ENCODE peak calls at places on chromosome 1, in nine cellular contexts. One of them, this sample, is unnamed.

GRCh38 chr1:216766633-216767325 is 43.5 kb upstream of the ESRRG start:
- DNase-seq in T-cell: no peak
- DNase-seq in memory B cell: no peak
- DNase-seq in activated naive CD4-positive, alpha-beta T cell: no peak
- DNase-seq in NCI-H1694: no peak
- DNase-seq in RWPE1: no peak
- DNase-seq in islet precursor cell: no peak
- DNase-seq in stimulated activated CD4-positive, alpha-beta T cell treated with anti-CD3 and anti-CD28 coated beads, Interleukin-4, amount 100 ng/mL, for 48 hours: no peak
- DNase-seq in activated CD4-positive, alpha-beta T cell treated with anti-CD3 and anti-CD28 coated beads for 24 hours: no peak
- DNase-seq in this sample: no peak

GRCh38 chr1:234699795-234700665 is 90.1 kb upstream of the IRF2BP2 start:
- DNase-seq in RWPE1: peak
- DNase-seq in activated naive CD4-positive, alpha-beta T cell: no peak
- DNase-seq in NCI-H1694: peak
- DNase-seq in activated CD4-positive, alpha-beta T cell treated with anti-CD3 and anti-CD28 coated beads for 24 hours: no peak
- DNase-seq in stimulated activated CD4-positive, alpha-beta T cell treated with anti-CD3 and anti-CD28 coated beads, Interleukin-4, amount 100 ng/mL, for 48 hours: no peak
- DNase-seq in memory B cell: no peak
- DNase-seq in T-cell: no peak
- DNase-seq in islet precursor cell: peak
- DNase-seq in this sample: no peak

GRCh38 chr1:177928194-177928593 is 41.7 kb downstream of the SEC16B start:
- DNase-seq in stimulated activated CD4-positive, alpha-beta T cell treated with anti-CD3 and anti-CD28 coated beads, Interleukin-4, amount 100 ng/mL, for 48 hours: no peak
- DNase-seq in RWPE1: no peak
- DNase-seq in activated CD4-positive, alpha-beta T cell treated with anti-CD3 and anti-CD28 coated beads for 24 hours: no peak
- DNase-seq in T-cell: no peak
- DNase-seq in memory B cell: no peak
- DNase-seq in NCI-H1694: no peak
- DNase-seq in activated naive CD4-positive, alpha-beta T cell: no peak
- DNase-seq in islet precursor cell: no peak
- DNase-seq in this sample: no peak

GRCh38 chr1:17746920-17747319 is 8.2 kb upstream of the ACTL8 start:
- DNase-seq in memory B cell: no peak
- DNase-seq in RWPE1: no peak
- DNase-seq in activated naive CD4-positive, alpha-beta T cell: no peak
- DNase-seq in islet precursor cell: no peak
- DNase-seq in activated CD4-positive, alpha-beta T cell treated with anti-CD3 and anti-CD28 coated beads for 24 hours: no peak
- DNase-seq in stimulated activated CD4-positive, alpha-beta T cell treated with anti-CD3 and anti-CD28 coated beads, Interleukin-4, amount 100 ng/mL, for 48 hours: no peak
- DNase-seq in NCI-H1694: no peak
- DNase-seq in T-cell: no peak
- DNase-seq in this sample: no peak

GRCh38 chr1:202214089-202214843 is 20.7 kb downstream of the LGR6 start:
- DNase-seq in stimulated activated CD4-positive, alpha-beta T cell treated with anti-CD3 and anti-CD28 coated beads, Interleukin-4, amount 100 ng/mL, for 48 hours: no peak
- DNase-seq in islet precursor cell: no peak
- DNase-seq in memory B cell: no peak
- DNase-seq in NCI-H1694: no peak
- DNase-seq in T-cell: no peak
- DNase-seq in activated naive CD4-positive, alpha-beta T cell: no peak
- DNase-seq in activated CD4-positive, alpha-beta T cell treated with anti-CD3 and anti-CD28 coated beads for 24 hours: no peak
- DNase-seq in RWPE1: no peak
- DNase-seq in this sample: no peak

GRCh38 chr1:239814306-239814881 is 277.3 kb upstream of the FMN2 start:
- DNase-seq in T-cell: no peak
- DNase-seq in NCI-H1694: no peak
- DNase-seq in stimulated activated CD4-positive, alpha-beta T cell treated with anti-CD3 and anti-CD28 coated beads, Interleukin-4, amount 100 ng/mL, for 48 hours: peak
- DNase-seq in activated CD4-positive, alpha-beta T cell treated with anti-CD3 and anti-CD28 coated beads for 24 hours: no peak
- DNase-seq in memory B cell: no peak
- DNase-seq in activated naive CD4-positive, alpha-beta T cell: no peak
- DNase-seq in islet precursor cell: peak
- DNase-seq in RWPE1: peak
- DNase-seq in this sample: no peak

GRCh38 chr1:210635108-210635507 is 306.4 kb downstream of the HHAT start:
- DNase-seq in NCI-H1694: no peak
- DNase-seq in RWPE1: no peak
- DNase-seq in islet precursor cell: no peak
- DNase-seq in activated naive CD4-positive, alpha-beta T cell: no peak
- DNase-seq in T-cell: no peak
- DNase-seq in memory B cell: no peak
- DNase-seq in stimulated activated CD4-positive, alpha-beta T cell treated with anti-CD3 and anti-CD28 coated beads, Interleukin-4, amount 100 ng/mL, for 48 hours: no peak
- DNase-seq in activated CD4-positive, alpha-beta T cell treated with anti-CD3 and anti-CD28 coated beads for 24 hours: no peak
- DNase-seq in this sample: no peak

GRCh38 chr1:99638853-99639252 is 7.1 kb upstream of the PALMD start:
- DNase-seq in islet precursor cell: no peak
- DNase-seq in memory B cell: no peak
- DNase-seq in T-cell: no peak
- DNase-seq in RWPE1: no peak
- DNase-seq in NCI-H1694: no peak
- DNase-seq in activated CD4-positive, alpha-beta T cell treated with anti-CD3 and anti-CD28 coated beads for 24 hours: no peak
- DNase-seq in activated naive CD4-positive, alpha-beta T cell: no peak
- DNase-seq in stimulated activated CD4-positive, alpha-beta T cell treated with anti-CD3 and anti-CD28 coated beads, Interleukin-4, amount 100 ng/mL, for 48 hours: no peak
- DNase-seq in this sample: no peak

GRCh38 chr1:233328661-233329498 is 1.4 kb downstream of the MAP3K21 start:
- DNase-seq in activated CD4-positive, alpha-beta T cell treated with anti-CD3 and anti-CD28 coated beads for 24 hours: peak
- DNase-seq in T-cell: peak
- DNase-seq in islet precursor cell: peak
- DNase-seq in stimulated activated CD4-positive, alpha-beta T cell treated with anti-CD3 and anti-CD28 coated beads, Interleukin-4, amount 100 ng/mL, for 48 hours: peak
- DNase-seq in NCI-H1694: no peak
- DNase-seq in memory B cell: peak
- DNase-seq in activated naive CD4-positive, alpha-beta T cell: no peak
- DNase-seq in RWPE1: peak
- DNase-seq in this sample: no peak

GRCh38 chr1:116345830-116346229 is 27.2 kb upstream of the ATP1A1 start:
- DNase-seq in NCI-H1694: peak
- DNase-seq in activated CD4-positive, alpha-beta T cell treated with anti-CD3 and anti-CD28 coated beads for 24 hours: no peak
- DNase-seq in stimulated activated CD4-positive, alpha-beta T cell treated with anti-CD3 and anti-CD28 coated beads, Interleukin-4, amount 100 ng/mL, for 48 hours: no peak
- DNase-seq in memory B cell: no peak
- DNase-seq in RWPE1: no peak
- DNase-seq in activated naive CD4-positive, alpha-beta T cell: no peak
- DNase-seq in T-cell: peak
- DNase-seq in islet precursor cell: no peak
- DNase-seq in this sample: no peak

GRCh38 chr1:180083164-180083563 is 71.5 kb upstream of the QSOX1 start:
- DNase-seq in activated naive CD4-positive, alpha-beta T cell: no peak
- DNase-seq in NCI-H1694: no peak
- DNase-seq in stimulated activated CD4-positive, alpha-beta T cell treated with anti-CD3 and anti-CD28 coated beads, Interleukin-4, amount 100 ng/mL, for 48 hours: no peak
- DNase-seq in RWPE1: no peak
- DNase-seq in activated CD4-positive, alpha-beta T cell treated with anti-CD3 and anti-CD28 coated beads for 24 hours: no peak
- DNase-seq in memory B cell: no peak
- DNase-seq in T-cell: no peak
- DNase-seq in islet precursor cell: no peak
- DNase-seq in this sample: no peak

GRCh38 chr1:91613594-91613993 is 112.9 kb downstream of the CDC7 start:
- DNase-seq in stimulated activated CD4-positive, alpha-beta T cell treated with anti-CD3 and anti-CD28 coated beads, Interleukin-4, amount 100 ng/mL, for 48 hours: no peak
- DNase-seq in activated naive CD4-positive, alpha-beta T cell: no peak
- DNase-seq in activated CD4-positive, alpha-beta T cell treated with anti-CD3 and anti-CD28 coated beads for 24 hours: no peak
- DNase-seq in NCI-H1694: no peak
- DNase-seq in islet precursor cell: no peak
- DNase-seq in RWPE1: peak
- DNase-seq in memory B cell: no peak
- DNase-seq in T-cell: no peak
- DNase-seq in this sample: no peak

GRCh38 chr1:221394011-221394544 is 347.8 kb downstream of the DUSP10 start:
- DNase-seq in activated CD4-positive, alpha-beta T cell treated with anti-CD3 and anti-CD28 coated beads for 24 hours: no peak
- DNase-seq in RWPE1: peak
- DNase-seq in stimulated activated CD4-positive, alpha-beta T cell treated with anti-CD3 and anti-CD28 coated beads, Interleukin-4, amount 100 ng/mL, for 48 hours: no peak
- DNase-seq in activated naive CD4-positive, alpha-beta T cell: no peak
- DNase-seq in memory B cell: no peak
- DNase-seq in T-cell: no peak
- DNase-seq in islet precursor cell: no peak
- DNase-seq in NCI-H1694: peak
- DNase-seq in this sample: no peak

GRCh38 chr1:220810963-220811362 is 24.2 kb downstream of the MTARC1 start:
- DNase-seq in islet precursor cell: no peak
- DNase-seq in activated CD4-positive, alpha-beta T cell treated with anti-CD3 and anti-CD28 coated beads for 24 hours: no peak
- DNase-seq in activated naive CD4-positive, alpha-beta T cell: no peak
- DNase-seq in NCI-H1694: no peak
- DNase-seq in memory B cell: no peak
- DNase-seq in RWPE1: no peak
- DNase-seq in T-cell: no peak
- DNase-seq in stimulated activated CD4-positive, alpha-beta T cell treated with anti-CD3 and anti-CD28 coated beads, Interleukin-4, amount 100 ng/mL, for 48 hours: no peak
- DNase-seq in this sample: no peak

GRCh38 chr1:189524501-189524900 is 953.2 kb downstream of the BRINP3 start:
- DNase-seq in activated naive CD4-positive, alpha-beta T cell: no peak
- DNase-seq in T-cell: no peak
- DNase-seq in memory B cell: no peak
- DNase-seq in RWPE1: no peak
- DNase-seq in stimulated activated CD4-positive, alpha-beta T cell treated with anti-CD3 and anti-CD28 coated beads, Interleukin-4, amount 100 ng/mL, for 48 hours: no peak
- DNase-seq in activated CD4-positive, alpha-beta T cell treated with anti-CD3 and anti-CD28 coated beads for 24 hours: no peak
- DNase-seq in islet precursor cell: no peak
- DNase-seq in NCI-H1694: no peak
- DNase-seq in this sample: no peak

GRCh38 chr1:116574581-116575291 is 3.9 kb upstream of the CD58 start:
- DNase-seq in T-cell: peak
- DNase-seq in RWPE1: peak
- DNase-seq in activated CD4-positive, alpha-beta T cell treated with anti-CD3 and anti-CD28 coated beads for 24 hours: peak
- DNase-seq in NCI-H1694: peak
- DNase-seq in islet precursor cell: peak
- DNase-seq in activated naive CD4-positive, alpha-beta T cell: no peak
- DNase-seq in stimulated activated CD4-positive, alpha-beta T cell treated with anti-CD3 and anti-CD28 coated beads, Interleukin-4, amount 100 ng/mL, for 48 hours: peak
- DNase-seq in memory B cell: peak
- DNase-seq in this sample: no peak

GRCh38 chr1:181181792-181182585 is 93.5 kb downstream of the IER5 start:
- DNase-seq in T-cell: no peak
- DNase-seq in activated naive CD4-positive, alpha-beta T cell: no peak
- DNase-seq in stimulated activated CD4-positive, alpha-beta T cell treated with anti-CD3 and anti-CD28 coated beads, Interleukin-4, amount 100 ng/mL, for 48 hours: no peak
- DNase-seq in memory B cell: no peak
- DNase-seq in islet precursor cell: no peak
- DNase-seq in activated CD4-positive, alpha-beta T cell treated with anti-CD3 and anti-CD28 coated beads for 24 hours: no peak
- DNase-seq in NCI-H1694: no peak
- DNase-seq in RWPE1: no peak
- DNase-seq in this sample: no peak

GRCh38 chr1:45018599-45019230 is 6.7 kb downstream of the UROD start:
- DNase-seq in activated naive CD4-positive, alpha-beta T cell: peak
- DNase-seq in activated CD4-positive, alpha-beta T cell treated with anti-CD3 and anti-CD28 coated beads for 24 hours: peak
- DNase-seq in memory B cell: peak
- DNase-seq in RWPE1: peak
- DNase-seq in islet precursor cell: peak
- DNase-seq in T-cell: peak
- DNase-seq in stimulated activated CD4-positive, alpha-beta T cell treated with anti-CD3 and anti-CD28 coated beads, Interleukin-4, amount 100 ng/mL, for 48 hours: peak
- DNase-seq in NCI-H1694: peak
- DNase-seq in this sample: no peak

GRCh38 chr1:36802018-36802417 is 232.3 kb downstream of the GRIK3 start:
- DNase-seq in NCI-H1694: no peak
- DNase-seq in RWPE1: no peak
- DNase-seq in stimulated activated CD4-positive, alpha-beta T cell treated with anti-CD3 and anti-CD28 coated beads, Interleukin-4, amount 100 ng/mL, for 48 hours: no peak
- DNase-seq in activated naive CD4-positive, alpha-beta T cell: no peak
- DNase-seq in memory B cell: no peak
- DNase-seq in islet precursor cell: no peak
- DNase-seq in T-cell: no peak
- DNase-seq in activated CD4-positive, alpha-beta T cell treated with anti-CD3 and anti-CD28 coated beads for 24 hours: no peak
- DNase-seq in this sample: no peak

GRCh38 chr1:93703649-93704048 is 22.0 kb upstream of the BCAR3 start:
- DNase-seq in RWPE1: no peak
- DNase-seq in T-cell: no peak
- DNase-seq in activated naive CD4-positive, alpha-beta T cell: no peak
- DNase-seq in islet precursor cell: peak
- DNase-seq in stimulated activated CD4-positive, alpha-beta T cell treated with anti-CD3 and anti-CD28 coated beads, Interleukin-4, amount 100 ng/mL, for 48 hours: no peak
- DNase-seq in activated CD4-positive, alpha-beta T cell treated with anti-CD3 and anti-CD28 coated beads for 24 hours: no peak
- DNase-seq in memory B cell: no peak
- DNase-seq in NCI-H1694: no peak
- DNase-seq in this sample: no peak

GRCh38 chr1:117587479-117588356 is 18.1 kb upstream of the TENT5C start:
- DNase-seq in stimulated activated CD4-positive, alpha-beta T cell treated with anti-CD3 and anti-CD28 coated beads, Interleukin-4, amount 100 ng/mL, for 48 hours: no peak
- DNase-seq in activated naive CD4-positive, alpha-beta T cell: no peak
- DNase-seq in islet precursor cell: no peak
- DNase-seq in activated CD4-positive, alpha-beta T cell treated with anti-CD3 and anti-CD28 coated beads for 24 hours: no peak
- DNase-seq in memory B cell: no peak
- DNase-seq in T-cell: no peak
- DNase-seq in NCI-H1694: no peak
- DNase-seq in RWPE1: no peak
- DNase-seq in this sample: no peak

GRCh38 chr1:78511334-78511733 is 20.6 kb downstream of the PTGFR start:
- DNase-seq in activated CD4-positive, alpha-beta T cell treated with anti-CD3 and anti-CD28 coated beads for 24 hours: no peak
- DNase-seq in RWPE1: no peak
- DNase-seq in activated naive CD4-positive, alpha-beta T cell: no peak
- DNase-seq in T-cell: no peak
- DNase-seq in NCI-H1694: no peak
- DNase-seq in memory B cell: no peak
- DNase-seq in stimulated activated CD4-positive, alpha-beta T cell treated with anti-CD3 and anti-CD28 coated beads, Interleukin-4, amount 100 ng/mL, for 48 hours: no peak
- DNase-seq in islet precursor cell: no peak
- DNase-seq in this sample: no peak

GRCh38 chr1:175197536-175197935 is 5.0 kb upstream of the KIAA0040 start:
- DNase-seq in stimulated activated CD4-positive, alpha-beta T cell treated with anti-CD3 and anti-CD28 coated beads, Interleukin-4, amount 100 ng/mL, for 48 hours: no peak
- DNase-seq in NCI-H1694: no peak
- DNase-seq in activated naive CD4-positive, alpha-beta T cell: no peak
- DNase-seq in RWPE1: peak
- DNase-seq in T-cell: no peak
- DNase-seq in islet precursor cell: peak
- DNase-seq in memory B cell: no peak
- DNase-seq in activated CD4-positive, alpha-beta T cell treated with anti-CD3 and anti-CD28 coated beads for 24 hours: no peak
- DNase-seq in this sample: no peak

GRCh38 chr1:157834430-157834829 is 7.2 kb downstream of the CD5L start:
- DNase-seq in activated naive CD4-positive, alpha-beta T cell: no peak
- DNase-seq in T-cell: no peak
- DNase-seq in NCI-H1694: no peak
- DNase-seq in stimulated activated CD4-positive, alpha-beta T cell treated with anti-CD3 and anti-CD28 coated beads, Interleukin-4, amount 100 ng/mL, for 48 hours: no peak
- DNase-seq in memory B cell: no peak
- DNase-seq in islet precursor cell: no peak
- DNase-seq in RWPE1: no peak
- DNase-seq in activated CD4-positive, alpha-beta T cell treated with anti-CD3 and anti-CD28 coated beads for 24 hours: no peak
- DNase-seq in this sample: no peak

GRCh38 chr1:178094752-178095645 is 1.1 kb downstream of the RASAL2 start:
- DNase-seq in stimulated activated CD4-positive, alpha-beta T cell treated with anti-CD3 and anti-CD28 coated beads, Interleukin-4, amount 100 ng/mL, for 48 hours: no peak
- DNase-seq in T-cell: no peak
- DNase-seq in memory B cell: no peak
- DNase-seq in islet precursor cell: no peak
- DNase-seq in NCI-H1694: no peak
- DNase-seq in activated naive CD4-positive, alpha-beta T cell: no peak
- DNase-seq in RWPE1: no peak
- DNase-seq in activated CD4-positive, alpha-beta T cell treated with anti-CD3 and anti-CD28 coated beads for 24 hours: no peak
- DNase-seq in this sample: no peak

GRCh38 chr1:82972841-82973553 is 1025.9 kb downstream of the TTLL7 start:
- DNase-seq in memory B cell: no peak
- DNase-seq in islet precursor cell: no peak
- DNase-seq in activated CD4-positive, alpha-beta T cell treated with anti-CD3 and anti-CD28 coated beads for 24 hours: no peak
- DNase-seq in NCI-H1694: no peak
- DNase-seq in T-cell: no peak
- DNase-seq in RWPE1: no peak
- DNase-seq in activated naive CD4-positive, alpha-beta T cell: no peak
- DNase-seq in stimulated activated CD4-positive, alpha-beta T cell treated with anti-CD3 and anti-CD28 coated beads, Interleukin-4, amount 100 ng/mL, for 48 hours: no peak
- DNase-seq in this sample: no peak

GRCh38 chr1:108200627-108201106 is 524 bp upstream of the SLC25A24 start:
- DNase-seq in activated CD4-positive, alpha-beta T cell treated with anti-CD3 and anti-CD28 coated beads for 24 hours: peak
- DNase-seq in activated naive CD4-positive, alpha-beta T cell: no peak
- DNase-seq in T-cell: peak
- DNase-seq in NCI-H1694: peak
- DNase-seq in islet precursor cell: no peak
- DNase-seq in stimulated activated CD4-positive, alpha-beta T cell treated with anti-CD3 and anti-CD28 coated beads, Interleukin-4, amount 100 ng/mL, for 48 hours: peak
- DNase-seq in RWPE1: peak
- DNase-seq in memory B cell: peak
- DNase-seq in this sample: peak